ENCODE peak calls at places on chromosomes 2 and 18, in eight cellular contexts. T is coronary artery, G is neural progenitor cell, E is GM12865, K is GM13977, N is WTC11, C is MCF 10A, F is fibroblast of lung. R is an unnamed sample.

GRCh38 chr2:64595397-64596160 is 58.1 kb downstream of the SERTAD2 start:
- DNase-seq in T (no peak), G (peak), E (no peak), K (no peak), N (no peak), C (peak), F (peak), R (no peak)

GRCh38 chr2:27075219-27075871 is 3.1 kb upstream of the EMILIN1 start:
- DNase-seq in T (no peak), G (no peak), E (peak), K (no peak), N (no peak), C (no peak), F (no peak), R (no peak)

GRCh38 chr2:207782238-207783030 is 12.7 kb upstream of the FZD5 start:
- DNase-seq in T (no peak), G (no peak), E (no peak), K (no peak), N (no peak), C (no peak), F (no peak), R (no peak)

GRCh38 chr2:16727256-16727655 is 61.6 kb upstream of the CYRIA start:
- DNase-seq in T (no peak), G (no peak), E (no peak), K (no peak), N (no peak), C (no peak), F (peak), R (no peak)

GRCh38 chr18:62948788-62949187 is 233.4 kb downstream of the PHLPP1 start:
- DNase-seq in T (no peak), G (no peak), E (no peak), K (no peak), N (no peak), C (no peak), F (no peak), R (no peak)

GRCh38 chr2:15178946-15179345 is 382.2 kb downstream of the NBAS start:
- DNase-seq in T (no peak), G (no peak), E (no peak), K (no peak), N (no peak), C (no peak), F (no peak), R (no peak)

GRCh38 chr2:235330775-235331438 is 162.9 kb upstream of the AGAP1 start:
- DNase-seq in T (no peak), G (no peak), E (no peak), K (no peak), N (no peak), C (peak), F (peak), R (no peak)

GRCh38 chr2:224520064-224520463 is 65.1 kb downstream of the CUL3 start:
- DNase-seq in T (no peak), G (no peak), E (peak), K (peak), N (no peak), C (peak), F (peak), R (no peak)

GRCh38 chr2:20173064-20173463 is 51.9 kb downstream of the SDC1 start:
- DNase-seq in T (peak), G (no peak), E (no peak), K (no peak), N (no peak), C (no peak), F (no peak), R (no peak)

GRCh38 chr2:12317853-12318426 is 398.8 kb upstream of the TRIB2 start:
- DNase-seq in T (no peak), G (no peak), E (no peak), K (no peak), N (no peak), C (peak), F (peak), R (peak)

GRCh38 chr2:177201919-177202346 is 10.7 kb upstream of the HNRNPA3 start:
- DNase-seq in T (no peak), G (no peak), E (no peak), K (no peak), N (no peak), C (no peak), F (no peak), R (no peak)

GRCh38 chr2:239894276-239894675 is 130.9 kb downstream of the NDUFA10 start:
- DNase-seq in T (peak), G (no peak), E (no peak), K (no peak), N (no peak), C (no peak), F (no peak), R (no peak)

GRCh38 chr2:24360963-24361330 is 611 bp upstream of the ITSN2 start:
- DNase-seq in T (no peak), G (no peak), E (no peak), K (no peak), N (no peak), C (no peak), F (no peak), R (no peak)

GRCh38 chr2:19185061-19185460 is 173.4 kb downstream of the OSR1 start:
- DNase-seq in T (no peak), G (no peak), E (no peak), K (no peak), N (no peak), C (peak), F (no peak), R (no peak)

GRCh38 chr18:52907942-52908341 is 567.9 kb downstream of the DCC start:
- DNase-seq in T (no peak), G (no peak), E (no peak), K (no peak), N (no peak), C (no peak), F (no peak), R (no peak)

GRCh38 chr2:199999166-199999565 is 43.8 kb downstream of the MAIP1 start:
- DNase-seq in T (no peak), G (no peak), E (no peak), K (no peak), N (no peak), C (no peak), F (no peak), R (no peak)

GRCh38 chr2:60484080-60484737 is 69.2 kb downstream of the BCL11A start:
- DNase-seq in T (no peak), G (peak), E (peak), K (no peak), N (no peak), C (no peak), F (peak), R (no peak)

GRCh38 chr18:50629148-50629631 is 69.3 kb downstream of the MAPK4 start:
- DNase-seq in T (no peak), G (no peak), E (no peak), K (no peak), N (no peak), C (peak), F (no peak), R (no peak)

GRCh38 chr2:204776781-204777559 is 231.7 kb downstream of the PARD3B start:
- DNase-seq in T (no peak), G (no peak), E (no peak), K (no peak), N (no peak), C (peak), F (peak), R (no peak)
- TF ChIP-seq CTCF in T (no peak), G (no peak), E (no peak), K (no peak), N (no peak), C (no peak), F (no peak), R (no peak)

GRCh38 chr2:74142340-74142739 is 5.4 kb downstream of the BOLA3 start:
- DNase-seq in T (no peak), G (peak), E (no peak), K (no peak), N (no peak), C (peak), F (no peak), R (no peak)
- TF ChIP-seq CTCF in T (no peak), G (peak), E (no peak), K (no peak), N (no peak), C (no peak), F (no peak), R (no peak)

DNA sequence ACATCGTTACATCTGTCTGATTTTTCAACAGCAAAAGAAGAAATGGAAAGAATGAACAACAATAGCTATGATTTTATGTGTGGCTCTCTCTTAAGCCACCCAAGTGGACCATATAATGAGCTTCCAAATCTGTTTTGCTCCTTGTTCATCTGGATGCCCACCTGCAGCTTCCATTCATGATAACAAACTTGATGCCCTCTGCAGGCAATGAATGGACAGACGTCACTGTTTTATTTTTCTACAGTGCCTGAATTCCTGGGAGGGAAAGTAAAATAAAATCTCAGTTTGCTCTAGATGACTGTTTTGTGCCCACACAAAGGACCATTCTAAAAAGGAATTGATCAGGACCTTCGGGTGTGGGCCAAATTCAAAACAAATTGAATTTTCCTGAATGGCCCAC is 5.0 kb downstream of the MREG start:
- DNase-seq in T (no peak), G (no peak), E (no peak), K (no peak), N (no peak), C (no peak), F (no peak), R (no peak)
- TF ChIP-seq CTCF in T (no peak), G (peak), E (peak), K (peak), N (no peak), C (no peak), F (no peak), R (no peak)

DNA sequence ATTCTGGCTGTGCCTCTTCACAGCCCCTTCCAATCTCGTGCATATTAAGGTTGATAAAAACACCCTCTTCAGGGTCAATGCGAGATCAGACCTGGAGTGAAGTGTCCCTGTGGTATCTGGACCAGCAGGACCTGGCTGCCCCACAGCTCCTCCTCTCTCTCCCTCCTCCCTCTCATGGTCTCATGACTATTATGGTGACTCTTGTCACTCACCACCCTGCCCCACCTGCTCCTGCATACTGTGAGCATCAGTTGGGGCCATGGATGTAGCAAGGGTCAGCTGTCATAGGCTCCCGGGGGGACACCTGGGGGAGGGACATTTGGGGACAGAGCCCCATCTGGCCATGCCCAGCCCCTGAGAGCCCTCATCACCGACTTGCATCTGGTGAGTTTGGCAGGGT is 50.2 kb downstream of the ODC1 start:
- DNase-seq in T (no peak), G (no peak), E (no peak), K (no peak), N (no peak), C (no peak), F (no peak), R (no peak)
- TF ChIP-seq CTCF in T (no peak), G (no peak), E (no peak), K (no peak), N (no peak), C (no peak), F (no peak), R (no peak)